ENCODE peak calls at places on chromosomes 4 and X, in four cellular contexts. One of them, this sample, is unnamed.

GRCh38 chr4:183635333-183635732 is 23.7 kb downstream of the RWDD4 start:
- DNase-seq in lower leg skin: no peak
- DNase-seq in cardiac fibroblast: peak; percentile 28
- DNase-seq in GM23248: no peak
- DNase-seq in this sample: no peak

GRCh38 chr4:1360423-1361283 is 13.6 kb downstream of the UVSSA start:
- DNase-seq in lower leg skin: no peak
- DNase-seq in cardiac fibroblast: peak; percentile 14
- DNase-seq in GM23248: peak; percentile 69
- DNase-seq in this sample: peak; percentile 18

GRCh38 chrX:71541546-71542022 is 8.7 kb downstream of the OGT start:
- DNase-seq in cardiac fibroblast: peak; percentile 65
- DNase-seq in lower leg skin: no peak
- DNase-seq in GM23248: peak; percentile 85
- DNase-seq in this sample: peak; percentile 82

GRCh38 chr4:7862561-7863200 is 77.0 kb downstream of the AFAP1 start:
- DNase-seq in cardiac fibroblast: peak; percentile 41
- DNase-seq in GM23248: no peak
- DNase-seq in lower leg skin: no peak
- DNase-seq in this sample: no peak

GRCh38 chr4:26298198-26298950 is 22.4 kb upstream of the RBPJ start:
- DNase-seq in cardiac fibroblast: peak; percentile 67
- DNase-seq in GM23248: peak; percentile 86
- DNase-seq in lower leg skin: no peak
- DNase-seq in this sample: peak; percentile 75

GRCh38 chr4:76280488-76281441 is 25.8 kb upstream of the STBD1 start:
- DNase-seq in lower leg skin: no peak
- DNase-seq in GM23248: no peak
- DNase-seq in cardiac fibroblast: no peak
- DNase-seq in this sample: no peak

GRCh38 chr4:152408514-152409327 is 127.2 kb downstream of the FBXW7 start:
- DNase-seq in lower leg skin: no peak
- DNase-seq in GM23248: peak; percentile 64
- DNase-seq in cardiac fibroblast: peak; percentile 37
- DNase-seq in this sample: peak; percentile 27

GRCh38 chr4:125483278-125483677 is 168.5 kb downstream of the FAT4 start:
- DNase-seq in GM23248: no peak
- DNase-seq in cardiac fibroblast: peak; percentile 49
- DNase-seq in lower leg skin: no peak
- DNase-seq in this sample: no peak

GRCh38 chr4:151659631-151660030 is 101.2 kb downstream of the GATB start:
- DNase-seq in GM23248: peak; percentile 33
- DNase-seq in lower leg skin: no peak
- DNase-seq in cardiac fibroblast: no peak
- DNase-seq in this sample: no peak

GRCh38 chr4:122548452-122548851 is 72.4 kb downstream of the IL21 start:
- DNase-seq in GM23248: no peak
- DNase-seq in lower leg skin: no peak
- DNase-seq in cardiac fibroblast: peak; percentile 75
- DNase-seq in this sample: peak; percentile 34

GRCh38 chrX:45479196-45479834 is 278.6 kb upstream of the DIPK2B start:
- DNase-seq in GM23248: peak; percentile 86
- DNase-seq in cardiac fibroblast: peak; percentile 75
- DNase-seq in lower leg skin: no peak
- DNase-seq in this sample: peak; percentile 93

GRCh38 chr4:111449657-111450056 is 695.6 kb upstream of the FAM241A start:
- DNase-seq in GM23248: no peak
- DNase-seq in cardiac fibroblast: no peak
- DNase-seq in lower leg skin: no peak
- DNase-seq in this sample: no peak

GRCh38 chrX:104482757-104483156 is 83.2 kb upstream of the IL1RAPL2 start:
- DNase-seq in lower leg skin: no peak
- DNase-seq in cardiac fibroblast: no peak
- DNase-seq in GM23248: peak; percentile 1
- DNase-seq in this sample: no peak

GRCh38 chr4:6308890-6309643 is 39.4 kb downstream of the WFS1 start:
- DNase-seq in GM23248: peak; percentile 22
- DNase-seq in lower leg skin: no peak
- DNase-seq in cardiac fibroblast: peak; percentile 3
- DNase-seq in this sample: peak; percentile 28

GRCh38 chrX:82320554-82320953 is 1118.7 kb downstream of the SH3BGRL start:
- DNase-seq in lower leg skin: no peak
- DNase-seq in cardiac fibroblast: no peak
- DNase-seq in GM23248: no peak
- DNase-seq in this sample: no peak

GRCh38 chrX:114841051-114841450 is 176.4 kb downstream of the IL13RA2 start:
- DNase-seq in cardiac fibroblast: no peak
- DNase-seq in lower leg skin: no peak
- DNase-seq in GM23248: peak; percentile 76
- DNase-seq in this sample: peak; percentile 93

GRCh38 chr4:53014881-53015280 is 152.8 kb downstream of the RASL11B start:
- DNase-seq in cardiac fibroblast: no peak
- DNase-seq in GM23248: peak; percentile 53
- DNase-seq in lower leg skin: no peak
- DNase-seq in this sample: no peak

GRCh38 chrX:53683556-53684414 is 2.7 kb downstream of the HUWE1 start:
- DNase-seq in GM23248: peak; percentile 99
- DNase-seq in lower leg skin: peak; percentile 97
- DNase-seq in cardiac fibroblast: peak; percentile 99
- DNase-seq in this sample: peak; percentile 99

GRCh38 chr4:146957252-146957651 is 11.6 kb upstream of the TTC29 start:
- DNase-seq in cardiac fibroblast: no peak
- DNase-seq in lower leg skin: no peak
- DNase-seq in GM23248: peak; percentile 90
- DNase-seq in this sample: peak; percentile 97

GRCh38 chr4:105061136-105061696 is 85.5 kb upstream of the TET2 start:
- DNase-seq in lower leg skin: no peak
- DNase-seq in cardiac fibroblast: peak; percentile 63
- DNase-seq in GM23248: no peak
- DNase-seq in this sample: peak; percentile 88

GRCh38 chr4:124974163-124974562 is 261.6 kb upstream of the ANKRD50 start:
- DNase-seq in GM23248: no peak
- DNase-seq in lower leg skin: no peak
- DNase-seq in cardiac fibroblast: no peak
- DNase-seq in this sample: no peak

GRCh38 chr4:61532324-61532723 is 332.2 kb downstream of the ADGRL3 start:
- DNase-seq in cardiac fibroblast: peak; percentile 36
- DNase-seq in lower leg skin: no peak
- DNase-seq in GM23248: no peak
- DNase-seq in this sample: no peak

GRCh38 chrX:32599156-32599555 is 612.2 kb downstream of the DMD start:
- DNase-seq in cardiac fibroblast: no peak
- DNase-seq in GM23248: no peak
- DNase-seq in lower leg skin: no peak
- DNase-seq in this sample: no peak

GRCh38 chr4:121200795-121201472 is 36.8 kb upstream of the TNIP3 start:
- DNase-seq in GM23248: no peak
- DNase-seq in lower leg skin: no peak
- DNase-seq in cardiac fibroblast: no peak
- DNase-seq in this sample: no peak

This sample was measured in M059J.